ENCODE peak calls at places on chromosomes 3 and 15, in six cellular contexts. One of them, this sample, is unnamed.
A peak's percentile ranks its signal among the peaks of the same experiment; 100 is the strongest.

GRCh38 chr3:124033360-124034015 is 41.6 kb upstream of the ROPN1 start:
- DNase-seq in adipocyte: peak; percentile 63
- DNase-seq in GM19239: no peak
- DNase-seq in Right ventricle myocardium superior: peak; percentile 52
- DNase-seq in HCEC 1CT: no peak
- DNase-seq in MV-4-11: no peak
- DNase-seq in this sample: no peak

GRCh38 chr3:24254649-24255048 is 240.0 kb downstream of the THRB start:
- DNase-seq in adipocyte: peak; percentile 75
- DNase-seq in GM19239: no peak
- DNase-seq in Right ventricle myocardium superior: no peak
- DNase-seq in HCEC 1CT: peak; percentile 95
- DNase-seq in MV-4-11: no peak
- DNase-seq in this sample: no peak

GRCh38 chr15:48331796-48332641 is 790 bp downstream of the DUT start:
- DNase-seq in adipocyte: peak; percentile 79
- DNase-seq in GM19239: peak; percentile 53
- DNase-seq in Right ventricle myocardium superior: peak; percentile 75
- DNase-seq in HCEC 1CT: peak; percentile 68
- DNase-seq in MV-4-11: peak; percentile 76
- DNase-seq in this sample: peak; percentile 67

GRCh38 chr3:126371096-126371705 is 14.0 kb upstream of the KLF15 start:
- DNase-seq in adipocyte: no peak
- DNase-seq in GM19239: no peak
- DNase-seq in Right ventricle myocardium superior: peak; percentile 28
- DNase-seq in HCEC 1CT: no peak
- DNase-seq in MV-4-11: no peak
- DNase-seq in this sample: no peak

GRCh38 chr15:84725001-84725491 is 9.1 kb upstream of the SEC11A start:
- DNase-seq in adipocyte: no peak
- DNase-seq in GM19239: peak; percentile 23
- DNase-seq in Right ventricle myocardium superior: no peak
- DNase-seq in HCEC 1CT: peak; percentile 24
- DNase-seq in MV-4-11: peak; percentile 99
- DNase-seq in this sample: no peak

GRCh38 chr3:117408811-117409210 is 699.2 kb downstream of the TUSC7 start:
- DNase-seq in adipocyte: peak; percentile 59
- DNase-seq in GM19239: no peak
- DNase-seq in Right ventricle myocardium superior: no peak
- DNase-seq in HCEC 1CT: peak; percentile 10
- DNase-seq in MV-4-11: no peak
- DNase-seq in this sample: no peak

GRCh38 chr3:58924581-58924980 is 125.2 kb downstream of the CFAP20DC start:
- DNase-seq in adipocyte: no peak
- DNase-seq in GM19239: no peak
- DNase-seq in Right ventricle myocardium superior: no peak
- DNase-seq in HCEC 1CT: peak; percentile 55
- DNase-seq in MV-4-11: no peak
- DNase-seq in this sample: no peak

GRCh38 chr15:92664178-92664900 is 8.8 kb upstream of the FAM174B start:
- DNase-seq in adipocyte: no peak
- DNase-seq in GM19239: no peak
- DNase-seq in Right ventricle myocardium superior: no peak
- DNase-seq in HCEC 1CT: no peak
- DNase-seq in MV-4-11: no peak
- DNase-seq in this sample: no peak

GRCh38 chr15:47988564-47988963 is 132.2 kb upstream of the SLC24A5 start:
- DNase-seq in adipocyte: no peak
- DNase-seq in GM19239: no peak
- DNase-seq in Right ventricle myocardium superior: no peak
- DNase-seq in HCEC 1CT: no peak
- DNase-seq in MV-4-11: no peak
- DNase-seq in this sample: no peak

GRCh38 chr15:70038730-70039392 is 58.9 kb downstream of the TLE3 start:
- DNase-seq in adipocyte: no peak
- DNase-seq in GM19239: no peak
- DNase-seq in Right ventricle myocardium superior: no peak
- DNase-seq in HCEC 1CT: no peak
- DNase-seq in MV-4-11: no peak
- DNase-seq in this sample: no peak

GRCh38 chr15:75065851-75066509 is 42.6 kb downstream of the PPCDC start:
- DNase-seq in adipocyte: no peak
- DNase-seq in GM19239: no peak
- DNase-seq in Right ventricle myocardium superior: no peak
- DNase-seq in HCEC 1CT: no peak
- DNase-seq in MV-4-11: no peak
- DNase-seq in this sample: no peak

GRCh38 chr15:76342382-76343201 is 6.0 kb downstream of the ISL2 start:
- DNase-seq in adipocyte: no peak
- DNase-seq in GM19239: no peak
- DNase-seq in Right ventricle myocardium superior: no peak
- DNase-seq in HCEC 1CT: no peak
- DNase-seq in MV-4-11: no peak
- DNase-seq in this sample: no peak

GRCh38 chr3:185272051-185272450 is 18.2 kb upstream of the EHHADH start:
- DNase-seq in adipocyte: no peak
- DNase-seq in GM19239: no peak
- DNase-seq in Right ventricle myocardium superior: no peak
- DNase-seq in HCEC 1CT: no peak
- DNase-seq in MV-4-11: no peak
- DNase-seq in this sample: no peak

GRCh38 chr3:194687638-194688206 is 2.0 kb downstream of the FAM43A start:
- DNase-seq in adipocyte: peak; percentile 79
- DNase-seq in GM19239: no peak
- DNase-seq in Right ventricle myocardium superior: peak; percentile 87
- DNase-seq in HCEC 1CT: peak; percentile 49
- DNase-seq in MV-4-11: peak; percentile 34
- DNase-seq in this sample: peak; percentile 80

GRCh38 chr3:72999971-73000370 is 3.4 kb downstream of the PPP4R2 start:
- DNase-seq in adipocyte: no peak
- DNase-seq in GM19239: no peak
- DNase-seq in Right ventricle myocardium superior: no peak
- DNase-seq in HCEC 1CT: no peak
- DNase-seq in MV-4-11: no peak
- DNase-seq in this sample: no peak

GRCh38 chr15:75904241-75904631 is 558 bp downstream of the FBXO22 start:
- DNase-seq in adipocyte: peak; percentile 68
- DNase-seq in GM19239: no peak
- DNase-seq in Right ventricle myocardium superior: no peak
- DNase-seq in HCEC 1CT: peak; percentile 18
- DNase-seq in MV-4-11: peak; percentile 9
- DNase-seq in this sample: peak; percentile 81

GRCh38 chr3:48634661-48635221 is 520 bp downstream of the SLC26A6 start:
- DNase-seq in adipocyte: peak; percentile 75
- DNase-seq in GM19239: peak; percentile 82
- DNase-seq in Right ventricle myocardium superior: peak; percentile 73
- DNase-seq in HCEC 1CT: peak; percentile 47
- DNase-seq in MV-4-11: peak; percentile 37
- DNase-seq in this sample: peak; percentile 84

GRCh38 chr15:77606142-77607034 is 26.3 kb downstream of the LINGO1 start:
- DNase-seq in adipocyte: no peak
- DNase-seq in GM19239: no peak
- DNase-seq in Right ventricle myocardium superior: no peak
- DNase-seq in HCEC 1CT: no peak
- DNase-seq in MV-4-11: no peak
- DNase-seq in this sample: peak; percentile 64

GRCh38 chr3:124207873-124208473 is 216.0 kb upstream of the ROPN1 start:
- DNase-seq in adipocyte: no peak
- DNase-seq in GM19239: peak; percentile 4
- DNase-seq in Right ventricle myocardium superior: no peak
- DNase-seq in HCEC 1CT: no peak
- DNase-seq in MV-4-11: no peak
- DNase-seq in this sample: no peak

GRCh38 chr15:38547255-38547997 is 17.2 kb downstream of the RASGRP1 start:
- DNase-seq in adipocyte: peak; percentile 37
- DNase-seq in GM19239: no peak
- DNase-seq in Right ventricle myocardium superior: no peak
- DNase-seq in HCEC 1CT: peak; percentile 77
- DNase-seq in MV-4-11: peak; percentile 3
- DNase-seq in this sample: no peak

GRCh38 chr3:9676780-9677179 is 26.9 kb upstream of the CPNE9 start:
- DNase-seq in adipocyte: no peak
- DNase-seq in GM19239: no peak
- DNase-seq in Right ventricle myocardium superior: no peak
- DNase-seq in HCEC 1CT: no peak
- DNase-seq in MV-4-11: no peak
- DNase-seq in this sample: no peak

GRCh38 chr15:40976819-40977218 is 23.5 kb downstream of the CHAC1 start:
- DNase-seq in adipocyte: no peak
- DNase-seq in GM19239: no peak
- DNase-seq in Right ventricle myocardium superior: no peak
- DNase-seq in HCEC 1CT: no peak
- DNase-seq in MV-4-11: no peak
- DNase-seq in this sample: no peak

GRCh38 chr3:4497884-4498283 is 4.7 kb downstream of the ITPR1 start:
- DNase-seq in adipocyte: no peak
- DNase-seq in GM19239: no peak
- DNase-seq in Right ventricle myocardium superior: no peak
- DNase-seq in HCEC 1CT: no peak
- DNase-seq in MV-4-11: no peak
- DNase-seq in this sample: no peak

GRCh38 chr3:73021301-73021700 is 24.7 kb downstream of the PPP4R2 start:
- DNase-seq in adipocyte: no peak
- DNase-seq in GM19239: no peak
- DNase-seq in Right ventricle myocardium superior: no peak
- DNase-seq in HCEC 1CT: no peak
- DNase-seq in MV-4-11: no peak
- DNase-seq in this sample: no peak

GRCh38 chr15:78065973-78066946 is 11.3 kb downstream of the TBC1D2B start:
- DNase-seq in adipocyte: no peak
- DNase-seq in GM19239: peak; percentile 48
- DNase-seq in Right ventricle myocardium superior: no peak
- DNase-seq in HCEC 1CT: no peak
- DNase-seq in MV-4-11: no peak
- DNase-seq in this sample: no peak

GRCh38 chr3:157418104-157418503 is 18.5 kb upstream of the PTX3 start:
- DNase-seq in adipocyte: no peak
- DNase-seq in GM19239: no peak
- DNase-seq in Right ventricle myocardium superior: no peak
- DNase-seq in HCEC 1CT: peak; percentile 62
- DNase-seq in MV-4-11: no peak
- DNase-seq in this sample: no peak

GRCh38 chr3:171242951-171243350 is 216.4 kb upstream of the SLC2A2 start:
- DNase-seq in adipocyte: no peak
- DNase-seq in GM19239: no peak
- DNase-seq in Right ventricle myocardium superior: no peak
- DNase-seq in HCEC 1CT: no peak
- DNase-seq in MV-4-11: no peak
- DNase-seq in this sample: no peak

GRCh38 chr15:72231847-72232461 is 964 bp upstream of the PKM start:
- DNase-seq in adipocyte: peak; percentile 86
- DNase-seq in GM19239: no peak
- DNase-seq in Right ventricle myocardium superior: peak; percentile 51
- DNase-seq in HCEC 1CT: peak; percentile 76
- DNase-seq in MV-4-11: peak; percentile 6
- DNase-seq in this sample: peak; percentile 37

GRCh38 chr3:133991209-133991608 is 38.5 kb downstream of the SLCO2A1 start:
- DNase-seq in adipocyte: no peak
- DNase-seq in GM19239: no peak
- DNase-seq in Right ventricle myocardium superior: no peak
- DNase-seq in HCEC 1CT: no peak
- DNase-seq in MV-4-11: no peak
- DNase-seq in this sample: no peak

GRCh38 chr15:45307230-45307924 is 55.3 kb downstream of the SLC28A2 start:
- DNase-seq in adipocyte: peak; percentile 70
- DNase-seq in GM19239: peak; percentile 23
- DNase-seq in Right ventricle myocardium superior: no peak
- DNase-seq in HCEC 1CT: peak; percentile 39
- DNase-seq in MV-4-11: peak; percentile 49
- DNase-seq in this sample: peak; percentile 27